ENCODE peak calls at places on chromosomes 7 and 10, in five cellular contexts. B is heart left ventricle, O is HepG2, P is pancreas, L is foreskin keratinocyte. R is an unnamed sample.

GRCh38 chr7:45026984-45027773 is 27.2 kb downstream of the CCM2 start:
- ATAC-seq in B (peak; percentile 41), O (peak; percentile 83), P (peak; percentile 80), L (peak; percentile 80), R (no peak)

GRCh38 chr10:5491477-5491876 is 7.9 kb downstream of the CALML5 start:
- ATAC-seq in B (no peak), O (no peak), P (no peak), L (no peak), R (no peak)

GRCh38 chr7:158301221-158301620 is 286.4 kb downstream of the PTPRN2 start:
- ATAC-seq in B (no peak), O (no peak), P (no peak), L (no peak), R (no peak)

GRCh38 chr7:23357190-23358093 is 58.3 kb downstream of the MALSU1 start:
- ATAC-seq in B (no peak), O (peak; percentile 67), P (peak; percentile 88), L (peak; percentile 94), R (no peak)

GRCh38 chr7:141158562-141158961 is 84.7 kb downstream of the TMEM178B start:
- ATAC-seq in B (no peak), O (no peak), P (peak; percentile 29), L (peak; percentile 14), R (peak; percentile 52)

GRCh38 chr10:17022898-17023297 is 106.7 kb downstream of the CUBN start:
- ATAC-seq in B (no peak), O (no peak), P (no peak), L (no peak), R (no peak)

GRCh38 chr10:128125416-128125943 is 743 bp downstream of the MKI67 start:
- ATAC-seq in B (no peak), O (peak; percentile 24), P (no peak), L (no peak), R (no peak)

GRCh38 chr10:63355682-63356081 is 110.1 kb downstream of the JMJD1C start:
- ATAC-seq in B (no peak), O (no peak), P (no peak), L (no peak), R (no peak)

GRCh38 chr10:124680675-124681074 is 63.5 kb downstream of the FAM53B start:
- ATAC-seq in B (no peak), O (no peak), P (peak; percentile 68), L (no peak), R (peak; percentile 69)

GRCh38 chr7:74495112-74495880 is 41.6 kb downstream of the GTF2IRD1 start:
- ATAC-seq in B (peak; percentile 65), O (no peak), P (no peak), L (no peak), R (no peak)

GRCh38 chr10:131908151-131908550 is 7.3 kb downstream of the PPP2R2D start:
- ATAC-seq in B (no peak), O (peak; percentile 71), P (no peak), L (no peak), R (no peak)

GRCh38 chr7:41046221-41046761 is 656.6 kb downstream of the INHBA start:
- ATAC-seq in B (peak; percentile 57), O (no peak), P (no peak), L (no peak), R (peak; percentile 61)

GRCh38 chr7:99834382-99834781 is 6.6 kb downstream of the CYP3A43 start:
- ATAC-seq in B (no peak), O (no peak), P (no peak), L (no peak), R (no peak)

GRCh38 chr10:120949511-120950102 is 98.4 kb downstream of the WDR11 start:
- ATAC-seq in B (no peak), O (peak; percentile 15), P (peak; percentile 12), L (no peak), R (no peak)

GRCh38 chr10:101631821-101632475 is 43.8 kb downstream of the DPCD start:
- ATAC-seq in B (no peak), O (peak; percentile 39), P (no peak), L (no peak), R (no peak)

GRCh38 chr10:79417266-79417665 is 28.2 kb downstream of the ZCCHC24 start:
- ATAC-seq in B (no peak), O (no peak), P (no peak), L (no peak), R (no peak)

GRCh38 chr7:29290829-29291228 is 96.3 kb downstream of the CHN2 start:
- ATAC-seq in B (no peak), O (no peak), P (no peak), L (no peak), R (no peak)

GRCh38 chr7:29291723-29292591 is 97.4 kb downstream of the CHN2 start:
- ATAC-seq in B (no peak), O (peak; percentile 88), P (peak; percentile 69), L (no peak), R (no peak)

GRCh38 chr7:29287366-29287765 is 92.8 kb downstream of the CHN2 start:
- ATAC-seq in B (no peak), O (no peak), P (peak; percentile 62), L (peak; percentile 69), R (no peak)

GRCh38 chr7:29288534-29289091 is 94.0 kb downstream of the CHN2 start:
- ATAC-seq in B (no peak), O (no peak), P (no peak), L (no peak), R (no peak)

DNA sequence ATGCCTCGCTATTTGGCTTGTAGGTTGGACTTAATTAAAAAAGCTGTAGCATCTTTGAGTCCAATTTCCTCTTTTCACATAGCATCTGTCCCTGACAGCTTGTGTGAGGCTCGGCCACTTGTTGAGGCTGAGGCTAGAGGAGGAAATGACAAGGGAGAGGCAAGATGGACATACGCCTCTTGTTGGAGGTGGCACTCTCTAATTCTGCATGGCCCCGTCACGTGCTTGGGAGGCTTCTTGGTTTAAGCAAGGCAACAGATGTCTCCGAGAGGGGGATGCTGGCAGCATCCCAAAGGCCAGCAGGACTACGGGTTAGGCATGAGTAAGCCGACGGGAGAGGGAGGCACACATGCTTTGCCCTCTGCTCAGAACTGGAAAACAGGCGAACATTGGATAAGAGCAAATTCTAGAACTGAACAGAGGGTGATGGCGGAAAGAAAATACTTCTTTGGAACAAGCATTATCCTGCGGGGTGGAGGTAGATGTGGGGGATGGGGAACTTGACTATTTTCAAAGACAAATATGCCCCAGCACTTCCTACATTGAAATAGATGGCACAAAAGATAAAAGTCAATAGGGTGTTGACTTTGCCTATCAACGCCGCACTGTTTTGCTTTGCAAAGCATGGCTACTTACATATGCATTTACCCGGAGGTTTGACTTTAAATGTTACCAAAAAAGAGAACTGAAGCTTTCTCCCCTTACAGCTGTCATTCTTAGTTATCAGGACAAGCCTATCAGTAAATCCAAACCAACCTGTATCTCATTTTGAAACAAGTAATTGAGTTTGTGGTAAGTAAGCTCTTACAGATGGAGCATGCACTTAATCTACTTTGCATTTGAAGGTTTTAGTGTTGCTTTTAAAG is 94.8 kb downstream of the CHN2 start:
- ATAC-seq in B (peak; percentile 29), O (peak; percentile 23), P (peak; percentile 8), L (no peak), R (peak; percentile 41)
- H3K4me1 ChIP-seq in B (no peaks in the 10 kb centered on the region), O (peaks cover 86% of the 10 kb centered on the region), P (peaks cover 50% of the 10 kb centered on the region), L (peaks cover 24% of the 10 kb centered on the region), R (no peaks in the 10 kb centered on the region)

GRCh38 chr10:32367793-32368453 is 21.0 kb upstream of the EPC1 start:
- ATAC-seq in B (no peak), O (peak; percentile 62), P (peak; percentile 91), L (peak; percentile 51), R (peak; percentile 65)
- H3K4me1 ChIP-seq in B (peaks cover 15% of the 10 kb centered on the region), O (peaks cover 13% of the 10 kb centered on the region), P (peaks cover 19% of the 10 kb centered on the region), L (peaks cover 4% of the 10 kb centered on the region), R (peaks cover 7% of the 10 kb centered on the region)

DNA sequence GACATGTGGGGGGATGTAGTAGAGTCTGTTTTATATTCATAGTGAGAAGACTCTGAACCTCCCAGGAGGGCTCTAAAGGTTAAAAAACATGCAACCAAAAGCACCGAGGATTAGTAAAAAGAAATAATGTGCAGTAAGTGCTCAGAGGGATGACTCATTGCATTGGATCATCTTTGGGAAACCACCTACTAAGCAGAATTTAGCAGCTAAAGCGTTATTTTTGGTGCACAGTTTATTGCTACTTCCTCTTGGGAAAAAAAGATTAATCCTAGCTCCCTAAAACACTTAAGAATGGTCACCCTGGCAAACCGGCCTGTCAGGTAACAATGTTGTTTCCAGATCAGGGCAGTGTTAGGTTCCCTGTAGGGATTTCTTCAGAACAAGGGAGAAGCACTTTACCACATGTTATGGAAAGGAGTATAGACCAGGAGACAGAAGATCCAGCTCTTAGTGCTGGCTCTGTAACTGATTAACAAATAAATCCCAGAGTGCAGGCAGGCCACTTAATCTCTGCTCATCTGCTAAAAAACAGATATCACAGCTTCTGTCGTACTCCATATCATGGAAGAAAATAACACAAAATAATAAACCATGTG is 44.8 kb upstream of the FAM133B start:
- ATAC-seq in B (no peak), O (peak; percentile 68), P (peak; percentile 65), L (peak; percentile 79), R (no peak)
- H3K4me1 ChIP-seq in B (peaks cover 32% of the 10 kb centered on the region), O (peaks cover 36% of the 10 kb centered on the region), P (peaks cover 42% of the 10 kb centered on the region), L (peaks cover 38% of the 10 kb centered on the region), R (peaks cover 41% of the 10 kb centered on the region)

GRCh38 chr10:32952094-32952493 is 5.9 kb downstream of the ITGB1 start:
- ATAC-seq in B (no peak), O (no peak), P (no peak), L (no peak), R (no peak)

GRCh38 chr10:32954080-32954479 is 4.0 kb downstream of the ITGB1 start:
- ATAC-seq in B (no peak), O (no peak), P (no peak), L (no peak), R (no peak)

GRCh38 chr10:32953277-32953927 is 4.6 kb downstream of the ITGB1 start:
- ATAC-seq in B (peak; percentile 10), O (no peak), P (no peak), L (no peak), R (no peak)

GRCh38 chr10:32951111-32951510 is 6.9 kb downstream of the ITGB1 start:
- ATAC-seq in B (no peak), O (no peak), P (no peak), L (peak; percentile 53), R (no peak)

GRCh38 chr10:32952541-32953276 is 5.3 kb downstream of the ITGB1 start:
- ATAC-seq in B (no peak), O (no peak), P (no peak), L (no peak), R (no peak)
- H3K4me1 ChIP-seq in B (peaks cover 54% of the 10 kb centered on the region), O (peaks cover 83% of the 10 kb centered on the region), P (peaks cover 63% of the 10 kb centered on the region), L (peaks cover 47% of the 10 kb centered on the region), R (peaks cover 8% of the 10 kb centered on the region)

GRCh38 chr10:8375137-8375536 is 320.6 kb downstream of the GATA3 start:
- ATAC-seq in B (no peak), O (no peak), P (no peak), L (no peak), R (no peak)

GRCh38 chr10:8365935-8366911 is 311.7 kb downstream of the GATA3 start:
- ATAC-seq in B (peak; percentile 46), O (peak; percentile 69), P (peak; percentile 75), L (peak; percentile 99), R (no peak)

GRCh38 chr10:8374334-8374733 is 319.8 kb downstream of the GATA3 start:
- ATAC-seq in B (no peak), O (no peak), P (no peak), L (peak; percentile 82), R (no peak)

DNA sequence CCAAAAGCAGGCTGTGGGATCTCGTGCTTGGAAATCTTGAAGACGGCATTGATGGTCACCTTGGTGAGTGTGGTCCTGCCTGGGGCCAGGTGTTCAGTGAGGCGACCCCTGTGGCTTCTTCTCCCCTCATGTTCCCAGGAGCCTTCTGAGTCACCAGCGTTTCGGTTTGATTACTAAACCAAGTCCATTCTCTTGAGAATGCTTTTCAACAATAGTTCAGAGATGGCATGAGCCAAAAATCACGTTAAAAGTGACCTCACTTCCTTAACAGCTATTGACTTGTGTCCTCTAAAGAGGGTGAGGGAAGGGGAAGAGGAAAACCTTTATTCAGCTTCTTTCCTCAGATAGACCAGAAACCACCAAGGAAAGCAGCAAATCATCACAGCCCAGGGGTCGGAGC is 315.2 kb downstream of the GATA3 start:
- ATAC-seq in B (peak; percentile 66), O (no peak), P (no peak), L (no peak), R (no peak)
- H3K4me1 ChIP-seq in B (peaks cover 5% of the 10 kb centered on the region), O (peaks cover 8% of the 10 kb centered on the region), P (no peaks in the 10 kb centered on the region), L (peaks cover 18% of the 10 kb centered on the region), R (no peaks in the 10 kb centered on the region)